ENCODE peak calls at places on chromosomes 5 and 9, in ten cellular contexts. I is retina; Z is GM04504; T is brain microvascular endothelial cell; B is pons; N is endothelial cell; G is stimulated activated CD8-positive, alpha-beta memory T cell treated with anti-CD3 and anti-CD28 coated beads, Interleukin-15, amount 100 ng/mL, for 24 hours; Q is MV-4-11; J is activated CD8-positive, alpha-beta memory T cell treated with anti-CD3 and anti-CD28 coated beads for 4 hours; P is cerebellar cortex. S is an unnamed sample.

GRCh38 chr5:102755691-102756371 is 726 bp downstream of the PAM start:
- DNase-seq in I (peak), Z (peak), T (peak), B (peak), N (peak), G (peak), Q (peak), J (peak), P (peak), S (peak)

GRCh38 chr5:33079548-33079947 is 361.2 kb upstream of the TARS1 start:
- DNase-seq in I (no peak), Z (no peak), T (no peak), B (no peak), N (no peak), G (no peak), Q (no peak), J (no peak), P (no peak), S (no peak)

GRCh38 chr9:652896-653295 is 188.6 kb upstream of the DMRT1 start:
- DNase-seq in I (no peak), Z (no peak), T (no peak), B (no peak), N (no peak), G (no peak), Q (no peak), J (no peak), P (peak), S (no peak)

GRCh38 chr5:94759022-94759421 is 140.6 kb downstream of the SLF1 start:
- DNase-seq in I (no peak), Z (no peak), T (no peak), B (no peak), N (no peak), G (no peak), Q (no peak), J (no peak), P (no peak), S (no peak)

GRCh38 chr5:65446682-65447081 is 35.0 kb downstream of the ADAMTS6 start:
- DNase-seq in I (no peak), Z (no peak), T (no peak), B (no peak), N (no peak), G (no peak), Q (no peak), J (no peak), P (no peak), S (no peak)

GRCh38 chr5:41193462-41194166 is 19.7 kb downstream of the C6 start:
- DNase-seq in I (no peak), Z (no peak), T (peak), B (peak), N (no peak), G (no peak), Q (no peak), J (no peak), P (peak), S (no peak)

GRCh38 chr9:128771094-128771721 is 519 bp downstream of the ZER1 start:
- DNase-seq in I (no peak), Z (no peak), T (no peak), B (peak), N (peak), G (no peak), Q (no peak), J (no peak), P (no peak), S (peak)

GRCh38 chr9:125843646-125844045 is 96.5 kb downstream of the PBX3 start:
- DNase-seq in I (peak), Z (no peak), T (peak), B (no peak), N (no peak), G (no peak), Q (no peak), J (no peak), P (no peak), S (no peak)

GRCh38 chr5:37247036-37247435 is 2.1 kb downstream of the CPLANE1 start:
- DNase-seq in I (no peak), Z (no peak), T (no peak), B (no peak), N (no peak), G (no peak), Q (no peak), J (no peak), P (no peak), S (no peak)

GRCh38 chr9:123643518-123643917 is 286.4 kb downstream of the DENND1A start:
- DNase-seq in I (no peak), Z (no peak), T (no peak), B (no peak), N (no peak), G (no peak), Q (no peak), J (no peak), P (no peak), S (no peak)

GRCh38 chr9:127154003-127154389 is 31.6 kb upstream of the ANGPTL2 start:
- DNase-seq in I (no peak), Z (no peak), T (no peak), B (no peak), N (no peak), G (no peak), Q (no peak), J (no peak), P (no peak), S (no peak)

GRCh38 chr9:107480386-107480789 is 9.2 kb downstream of the KLF4 start:
- DNase-seq in I (no peak), Z (peak), T (no peak), B (no peak), N (no peak), G (no peak), Q (peak), J (no peak), P (no peak), S (peak)

GRCh38 chr5:17219006-17219422 is 1.6 kb downstream of the BASP1 start:
- DNase-seq in I (peak), Z (no peak), T (no peak), B (no peak), N (peak), G (no peak), Q (no peak), J (no peak), P (peak), S (no peak)

GRCh38 chr5:80625230-80625629 is 29.2 kb upstream of the MSH3 start:
- DNase-seq in I (no peak), Z (no peak), T (no peak), B (no peak), N (no peak), G (no peak), Q (no peak), J (no peak), P (no peak), S (no peak)

GRCh38 chr5:41649659-41650058 is 139.3 kb upstream of the PLCXD3 start:
- DNase-seq in I (no peak), Z (no peak), T (peak), B (no peak), N (no peak), G (no peak), Q (no peak), J (no peak), P (no peak), S (no peak)